ENCODE peak calls at places on chromosomes 3 and 15, in six cellular contexts. O is DMS53, R is ureter, N is NCI-H1930, Q is left cardiac atrium, G is HepG2. U is an unnamed sample.
A peak's percentile ranks its signal among the peaks of the same experiment; 100 is the strongest.

GRCh38 chr3:174951023-174951422 is 91.9 kb downstream of the NAALADL2 start:
- DNase-seq in O (no peak), R (no peak), N (no peak), Q (no peak), G (no peak), U (no peak)

GRCh38 chr3:45631486-45631885 is 36.9 kb downstream of the LIMD1 start:
- DNase-seq in O (no peak), R (no peak), N (no peak), Q (no peak), G (no peak), U (no peak)

GRCh38 chr3:89560546-89560945 is 453.1 kb downstream of the EPHA3 start:
- DNase-seq in O (no peak), R (no peak), N (no peak), Q (no peak), G (no peak), U (no peak)

GRCh38 chr15:35308802-35309201 is 223.7 kb upstream of the NANOGP8 start:
- DNase-seq in O (peak; percentile 36), R (no peak), N (no peak), Q (peak; percentile 18), G (no peak), U (no peak)

GRCh38 chr3:73210759-73211158 is 149.3 kb downstream of the EBLN2 start:
- DNase-seq in O (no peak), R (no peak), N (no peak), Q (no peak), G (no peak), U (no peak)

GRCh38 chr15:64755427-64755823 is 20.0 kb downstream of the RBPMS2 start:
- DNase-seq in O (no peak), R (no peak), N (no peak), Q (peak; percentile 33), G (no peak), U (no peak)

GRCh38 chr3:16433701-16434151 is 79.8 kb downstream of the RFTN1 start:
- DNase-seq in O (no peak), R (no peak), N (no peak), Q (no peak), G (no peak), U (no peak)

GRCh38 chr3:16485024-16485992 is 28.2 kb downstream of the RFTN1 start:
- DNase-seq in O (no peak), R (no peak), N (no peak), Q (no peak), G (no peak), U (no peak)